ENCODE peak calls at places on chromosome 6, in eight cellular contexts. I, V, M, D, R, N, G and Z are unnamed samples.

GRCh38 chr6:125597411-125598253 is 151.8 kb upstream of the HEY2 start:
- DNase-seq in M (no peak), N (no peak), V (no peak), I (peak; percentile 22), D (no peak), R (peak; percentile 48), G (no peak), Z (no peak)

GRCh38 chr6:99467509-99468106 is 42.5 kb upstream of the PNISR start:
- DNase-seq in D (no peak), R (peak; percentile 75), N (no peak), G (peak; percentile 52), I (peak; percentile 65), M (no peak), V (peak; percentile 34), Z (peak; percentile 32)

GRCh38 chr6:164346631-164347030 is 932.1 kb downstream of the QKI start:
- DNase-seq in M (no peak), R (no peak), V (no peak), D (no peak), G (no peak), I (no peak), N (no peak), Z (no peak)

GRCh38 chr6:53244958-53245357 is 96.3 kb upstream of the GCM1 start:
- DNase-seq in N (no peak), I (no peak), D (no peak), M (no peak), G (no peak), R (peak; percentile 94), V (no peak), Z (no peak)

GRCh38 chr6:30169658-30170614 is 6.6 kb downstream of the TRIM15 start:
- DNase-seq in I (peak; percentile 68), V (peak; percentile 78), M (peak; percentile 51), R (peak; percentile 81), D (no peak), G (peak; percentile 63), N (no peak), Z (peak; percentile 49)

GRCh38 chr6:87583822-87584221 is 6.0 kb downstream of the RARS2 start:
- DNase-seq in G (no peak), I (no peak), D (no peak), V (no peak), R (no peak), M (no peak), N (no peak), Z (no peak)

GRCh38 chr6:72676995-72677394 is 55.1 kb downstream of the KCNQ5 start:
- DNase-seq in G (no peak), R (no peak), N (no peak), I (no peak), V (no peak), M (no peak), D (no peak), Z (no peak)

GRCh38 chr6:57193177-57193576 is 21.1 kb downstream of the BAG2 start:
- DNase-seq in D (no peak), G (peak; percentile 67), I (peak; percentile 36), R (no peak), V (no peak), M (no peak), N (no peak), Z (peak; percentile 31)

GRCh38 chr6:156776470-156776840 is 723 bp upstream of the ARID1B start:
- DNase-seq in D (peak; percentile 30), N (no peak), M (no peak), R (peak; percentile 61), G (peak; percentile 64), I (peak; percentile 71), V (peak; percentile 37), Z (peak; percentile 44)

GRCh38 chr6:156775717-156776116 is 1.5 kb upstream of the ARID1B start:
- DNase-seq in G (no peak), N (no peak), V (peak; percentile 32), I (peak; percentile 40), M (no peak), D (no peak), R (no peak), Z (no peak)

GRCh38 chr6:156773935-156774871 is 3.0 kb upstream of the ARID1B start:
- DNase-seq in I (no peak), D (no peak), G (no peak), M (no peak), N (no peak), R (no peak), V (no peak), Z (no peak)

GRCh38 chr6:156773476-156773875 is 3.7 kb upstream of the ARID1B start:
- DNase-seq in V (no peak), D (no peak), G (no peak), I (no peak), R (no peak), M (no peak), N (no peak), Z (no peak)

GRCh38 chr6:156774872-156775405 is 2.2 kb upstream of the ARID1B start:
- DNase-seq in N (no peak), I (peak; percentile 60), M (no peak), G (no peak), V (no peak), D (no peak), R (no peak), Z (no peak)
- H3K9ac ChIP-seq in N (no peak overlapping the region), I (peak overlapping the region; percentile 98), M (no peak overlapping the region), G (no peak overlapping the region), V (no peak overlapping the region), D (no peak overlapping the region), R (no peak overlapping the region), Z (no peak overlapping the region)

DNA sequence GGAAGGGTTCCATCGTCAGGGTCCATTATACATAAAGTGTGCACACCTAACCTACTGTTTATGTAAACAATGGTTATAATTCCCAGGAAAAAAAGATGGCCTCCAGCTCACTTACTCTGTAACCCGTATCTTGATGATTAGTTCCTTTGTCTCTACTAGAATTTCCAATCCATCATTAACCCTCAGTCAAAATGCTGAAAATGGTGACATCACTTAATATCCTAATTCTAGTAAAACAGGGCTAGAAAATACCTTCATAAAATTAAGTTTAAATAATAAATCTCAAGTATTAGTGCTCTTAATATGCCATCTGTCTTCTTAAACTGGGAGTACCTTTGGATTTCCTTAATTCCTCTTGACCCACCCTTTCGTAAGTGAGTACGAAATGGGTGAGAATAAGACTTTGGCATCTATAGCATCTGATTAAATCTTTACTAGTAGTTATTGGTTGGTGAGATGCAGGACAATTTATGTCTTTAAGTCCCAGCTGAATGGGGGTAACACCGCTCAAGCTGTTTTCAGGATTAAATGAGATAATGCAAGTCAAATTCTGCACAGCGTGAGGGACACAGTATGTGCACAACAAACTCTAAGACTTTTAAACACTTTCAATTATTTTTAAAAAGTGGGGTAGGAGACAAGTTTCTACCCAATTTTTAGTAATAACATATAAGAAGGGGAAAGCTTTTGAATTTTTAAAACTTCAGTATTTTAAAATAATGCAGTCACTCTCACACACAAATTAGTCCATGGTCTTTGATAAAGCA is 1.6 kb downstream of the HMGN3 start:
- DNase-seq in I (peak; percentile 6), V (no peak), N (no peak), M (no peak), G (no peak), D (no peak), R (no peak), Z (no peak)
- H3K9ac ChIP-seq in I (peak overlapping the region; percentile 95), V (peak overlapping the region; percentile 82), N (peak overlapping the region; percentile 72), M (peak overlapping the region; percentile 86), G (peak overlapping the region; percentile 74), D (peak overlapping the region; percentile 15), R (peak overlapping the region; percentile 92), Z (peak overlapping the region; percentile 87)

GRCh38 chr6:118202517-118202916 is 295.5 kb downstream of the SLC35F1 start:
- DNase-seq in D (no peak), R (no peak), M (no peak), G (no peak), I (no peak), N (no peak), V (no peak), Z (no peak)

GRCh38 chr6:118198746-118199145 is 291.7 kb downstream of the SLC35F1 start:
- DNase-seq in D (no peak), N (no peak), M (no peak), I (peak; percentile 52), R (no peak), V (no peak), G (peak; percentile 66), Z (peak; percentile 4)

GRCh38 chr6:118203421-118204000 is 296.4 kb downstream of the SLC35F1 start:
- DNase-seq in V (no peak), D (no peak), N (no peak), I (no peak), M (no peak), R (no peak), G (no peak), Z (no peak)

DNA sequence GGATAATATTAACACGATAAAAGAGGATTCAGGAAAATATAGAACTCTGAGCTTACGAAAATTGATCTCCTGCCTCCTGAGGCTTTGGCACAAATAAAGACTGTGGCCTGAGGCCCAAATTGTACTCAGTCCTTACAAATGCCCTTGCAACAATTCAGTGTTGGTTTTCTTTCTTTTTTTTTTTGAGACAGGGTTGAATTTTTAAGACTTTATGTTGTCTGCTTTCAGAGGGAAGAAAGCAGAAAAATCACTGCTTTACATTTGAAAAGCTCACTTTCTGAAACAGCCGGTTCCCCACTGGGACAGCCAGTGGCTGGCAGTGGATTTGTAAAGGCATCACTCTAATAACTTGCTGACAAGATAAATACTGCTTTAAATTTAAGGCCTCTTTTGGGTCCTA is 290.5 kb downstream of the SLC35F1 start:
- DNase-seq in R (no peak), M (no peak), N (peak; percentile 39), D (no peak), G (no peak), I (no peak), V (no peak), Z (no peak)
- H3K9ac ChIP-seq in R (no peak overlapping the region), M (no peak overlapping the region), N (no peak overlapping the region), D (no peak overlapping the region), G (no peak overlapping the region), I (no peak overlapping the region), V (no peak overlapping the region), Z (no peak overlapping the region)

GRCh38 chr6:101395345-101395744 is 1.8 kb downstream of the GRIK2 start:
- DNase-seq in I (peak; percentile 42), G (no peak), R (no peak), M (no peak), D (no peak), V (peak; percentile 15), N (no peak), Z (no peak)

GRCh38 chr6:101396552-101397173 is 3.2 kb downstream of the GRIK2 start:
- DNase-seq in N (peak; percentile 46), V (peak; percentile 77), R (peak; percentile 81), D (peak; percentile 81), I (peak; percentile 54), G (peak; percentile 38), M (no peak), Z (peak; percentile 64)

GRCh38 chr6:101391772-101392560 is 1.5 kb upstream of the GRIK2 start:
- DNase-seq in N (peak; percentile 39), R (no peak), D (peak; percentile 54), G (no peak), M (no peak), I (no peak), V (peak; percentile 56), Z (no peak)

GRCh38 chr6:101392561-101393230 is 812 bp upstream of the GRIK2 start:
- DNase-seq in D (peak; percentile 65), V (peak; percentile 7), N (peak; percentile 41), M (no peak), G (no peak), R (no peak), I (no peak), Z (no peak)

DNA sequence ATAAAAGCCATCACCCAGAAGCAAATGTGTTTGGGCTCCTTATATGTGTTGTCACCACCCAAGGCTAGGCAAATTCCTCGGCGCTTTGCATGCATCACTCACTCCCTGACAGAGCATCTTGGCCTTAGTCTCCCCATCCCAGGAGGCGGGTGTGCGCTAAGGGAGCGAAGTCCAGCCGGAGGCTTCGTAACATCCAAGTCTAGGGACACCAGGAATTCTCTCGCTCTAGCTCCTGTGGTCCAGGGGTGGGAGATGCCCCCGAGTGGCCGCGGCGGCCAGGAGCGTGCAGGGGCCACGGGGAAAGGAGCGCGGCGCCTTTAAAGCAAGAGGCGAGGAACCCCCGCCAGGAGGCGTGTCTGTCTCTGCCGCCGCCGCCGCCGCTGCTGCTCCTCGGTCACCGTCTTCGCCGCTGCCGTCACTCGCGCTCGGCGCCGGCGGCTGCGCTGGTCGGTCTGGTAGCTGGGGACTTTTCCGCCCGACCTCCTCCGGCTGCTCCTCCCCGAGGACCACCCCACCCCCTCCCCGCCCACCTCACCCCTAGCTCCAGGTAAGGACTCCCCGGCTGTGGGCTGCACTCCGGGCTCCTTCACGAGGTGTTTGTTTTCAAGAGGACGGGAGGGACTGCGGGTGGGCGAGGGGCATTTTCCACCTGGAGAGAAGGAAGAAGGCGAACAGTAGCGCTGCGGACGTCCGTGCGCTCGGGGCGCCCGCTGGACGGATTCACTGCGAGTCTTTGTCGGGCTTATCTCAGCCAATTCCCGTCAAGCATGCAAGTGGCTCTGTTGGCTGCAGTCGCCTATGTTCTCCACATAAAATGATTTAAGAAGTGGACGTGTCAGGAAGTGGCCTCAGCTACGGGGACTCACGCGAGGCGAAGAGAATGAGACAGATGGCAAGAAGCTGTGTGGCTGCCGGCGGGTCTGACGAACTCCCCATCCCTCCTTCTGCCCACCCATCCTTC is at the start of gene GRIK2:
- DNase-seq in N (peak; percentile 75), D (peak; percentile 79), G (no peak), M (no peak), V (peak; percentile 45), I (peak; percentile 78), R (no peak), Z (peak; percentile 47)
- H3K9ac ChIP-seq in N (no peak within 1 kb of the TSS), D (no peak within 1 kb of the TSS), G (no peak within 1 kb of the TSS), M (peak within 1 kb of the TSS; percentile 21), V (peak within 1 kb of the TSS; percentile 27), I (peak within 1 kb of the TSS; percentile 58), R (no peak within 1 kb of the TSS), Z (peak within 1 kb of the TSS; percentile 63)